ENCODE peak calls at places on chromosomes 11 and 22, in eight cellular contexts. T is kidney epithelial cell, L is heart left ventricle, S is astrocyte of the spinal cord, M is GM12865, X is fibroblast of lung, V is cardiac muscle cell, K is PC-3. N is an unnamed sample.

GRCh38 chr22:49140921-49141680 is 686.6 kb downstream of the BRD1 start:
- DNase-seq in M (no peak), S (no peak), L (no peak), T (no peak), V (no peak), X (no peak), K (no peak), N (no peak)

GRCh38 chr11:18588297-18589252 is at the start of gene UEVLD:
- DNase-seq in V (peak), S (peak), L (peak), K (peak), M (peak), X (peak), T (peak), N (peak)

GRCh38 chr11:128367573-128367972 is 219.8 kb downstream of the ETS1 start:
- DNase-seq in X (no peak), V (no peak), K (no peak), T (no peak), S (no peak), M (peak), L (no peak), N (no peak)

GRCh38 chr11:19988598-19988997 is 171.7 kb downstream of the DBX1 start:
- DNase-seq in V (no peak), S (peak), M (no peak), K (peak), L (peak), T (no peak), X (peak), N (peak)

GRCh38 chr11:5232150-5232549 is 2.1 kb downstream of the HBD start:
- DNase-seq in T (no peak), S (no peak), M (no peak), V (no peak), K (no peak), L (no peak), X (no peak), N (no peak)

GRCh38 chr11:75627879-75628668 is 40.8 kb downstream of the MAP6 start:
- DNase-seq in T (no peak), S (peak), X (no peak), K (no peak), V (no peak), M (no peak), L (no peak), N (no peak)

GRCh38 chr11:65658174-65659021 is 4.3 kb downstream of the RELA start:
- DNase-seq in S (no peak), M (no peak), V (no peak), K (no peak), T (no peak), L (no peak), X (no peak), N (no peak)

GRCh38 chr11:81644239-81644840 is 1089.3 kb downstream of the FAM181B start:
- DNase-seq in S (peak), V (peak), M (peak), T (peak), L (no peak), K (peak), X (peak), N (peak)

GRCh38 chr11:5204787-5205186 is 4.3 kb upstream of the OR51V1 start:
- DNase-seq in T (peak), M (peak), K (peak), L (no peak), X (peak), S (peak), V (peak), N (peak)

GRCh38 chr22:19886605-19887250 is 32.1 kb upstream of the GNB1L start:
- DNase-seq in L (peak), K (no peak), M (no peak), X (peak), T (no peak), S (peak), V (no peak), N (peak)

GRCh38 chr11:119567667-119568582 is 145.0 kb upstream of the THY1 start:
- DNase-seq in S (peak), T (no peak), K (peak), L (peak), V (peak), M (peak), X (peak), N (peak)

GRCh38 chr11:74570266-74571061 is 21.9 kb upstream of the POLD3 start:
- DNase-seq in V (peak), T (no peak), M (peak), X (peak), S (peak), L (peak), K (peak), N (peak)

GRCh38 chr11:910589-911030 is at the start of gene CHID1:
- DNase-seq in L (peak), V (peak), K (peak), X (peak), M (peak), S (peak), T (no peak), N (peak)

GRCh38 chr22:35311551-35311999 is 11.9 kb downstream of the TOM1 start:
- DNase-seq in M (no peak), X (no peak), K (no peak), T (no peak), L (no peak), V (no peak), S (no peak), N (no peak)

GRCh38 chr11:87719311-87720073 is 455.8 kb downstream of the RAB38 start:
- DNase-seq in K (peak), M (no peak), S (peak), L (no peak), T (no peak), V (no peak), X (no peak), N (no peak)

GRCh38 chr22:40922484-40923303 is 28.5 kb upstream of the RBX1 start:
- DNase-seq in V (peak), X (peak), S (peak), M (peak), L (no peak), K (peak), T (peak), N (peak)

GRCh38 chr11:78008174-78008573 is 13.7 kb upstream of the INTS4 start:
- DNase-seq in S (no peak), M (no peak), T (no peak), X (no peak), K (no peak), V (no peak), L (no peak), N (no peak)

GRCh38 chr22:50206599-50206998 is 5.8 kb downstream of the SELENOO start:
- DNase-seq in S (no peak), T (no peak), X (peak), M (peak), V (peak), L (peak), K (no peak), N (peak)

GRCh38 chr11:108901359-108901758 is 236.5 kb downstream of the DDX10 start:
- DNase-seq in L (no peak), V (no peak), K (no peak), M (no peak), S (no peak), T (no peak), X (no peak), N (no peak)

GRCh38 chr11:61589961-61590360 is 9.1 kb upstream of the SYT7 start:
- DNase-seq in K (no peak), T (no peak), V (no peak), M (no peak), L (no peak), X (no peak), S (no peak), N (peak)

GRCh38 chr11:111826322-111826950 is 44.9 kb downstream of the ALG9 start:
- DNase-seq in T (no peak), K (no peak), X (no peak), M (no peak), V (no peak), L (no peak), S (no peak), N (no peak)
- TF ChIP-seq CTCF in T (no peak), K (no peak), X (no peak), M (no peak), V (no peak), L (no peak), S (no peak), N (no peak)

GRCh38 chr11:66708026-66708579 is 20.9 kb downstream of the SPTBN2 start:
- DNase-seq in X (no peak), K (no peak), V (no peak), M (no peak), L (no peak), S (no peak), T (no peak), N (no peak)

GRCh38 chr11:66710384-66710930 is 18.6 kb downstream of the SPTBN2 start:
- DNase-seq in K (no peak), X (no peak), T (no peak), M (no peak), L (no peak), S (no peak), V (no peak), N (no peak)

GRCh38 chr11:66707486-66707885 is 21.5 kb downstream of the SPTBN2 start:
- DNase-seq in V (no peak), M (no peak), T (no peak), K (no peak), X (no peak), S (no peak), L (no peak), N (no peak)

GRCh38 chr11:66706989-66707388 is 22.0 kb downstream of the SPTBN2 start:
- DNase-seq in X (no peak), T (no peak), L (no peak), K (no peak), M (no peak), V (no peak), S (no peak), N (no peak)

DNA sequence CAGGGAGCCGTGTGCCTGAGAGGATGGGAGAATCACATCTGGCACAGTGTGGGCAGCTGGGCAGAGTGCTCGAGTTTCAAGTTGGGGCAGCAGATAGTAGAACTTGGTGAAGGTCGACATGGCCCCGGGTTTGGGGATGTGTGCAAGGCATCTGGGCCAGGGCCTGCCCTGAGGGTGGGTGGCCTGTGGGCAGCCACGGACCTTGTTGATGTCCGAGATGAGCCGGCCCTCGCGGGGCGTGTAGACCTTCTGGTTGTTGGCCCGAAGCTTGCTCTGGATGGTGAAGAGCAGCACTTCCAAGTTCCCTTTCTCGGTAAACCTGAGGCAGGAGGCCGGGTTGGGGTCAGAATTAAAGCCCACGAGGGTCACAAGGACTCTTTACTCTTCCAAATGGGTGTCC is 20.3 kb downstream of the SPTBN2 start:
- DNase-seq in V (no peak), S (no peak), K (no peak), T (no peak), L (no peak), X (no peak), M (no peak), N (no peak)
- H3K4me3 ChIP-seq in V (no peak), S (no peak), K (no peak), T (no peak), L (no peak), X (no peak), M (no peak), N (no peak)

GRCh38 chr11:57662893-57663292 is 5.0 kb upstream of the ZDHHC5 start:
- DNase-seq in L (no peak), X (no peak), M (no peak), S (no peak), V (no peak), T (no peak), K (peak), N (peak)
- TF ChIP-seq CTCF in L (no peak), X (no peak), M (peak), S (no peak), V (no peak), T (no peak), K (peak), N (peak)

DNA sequence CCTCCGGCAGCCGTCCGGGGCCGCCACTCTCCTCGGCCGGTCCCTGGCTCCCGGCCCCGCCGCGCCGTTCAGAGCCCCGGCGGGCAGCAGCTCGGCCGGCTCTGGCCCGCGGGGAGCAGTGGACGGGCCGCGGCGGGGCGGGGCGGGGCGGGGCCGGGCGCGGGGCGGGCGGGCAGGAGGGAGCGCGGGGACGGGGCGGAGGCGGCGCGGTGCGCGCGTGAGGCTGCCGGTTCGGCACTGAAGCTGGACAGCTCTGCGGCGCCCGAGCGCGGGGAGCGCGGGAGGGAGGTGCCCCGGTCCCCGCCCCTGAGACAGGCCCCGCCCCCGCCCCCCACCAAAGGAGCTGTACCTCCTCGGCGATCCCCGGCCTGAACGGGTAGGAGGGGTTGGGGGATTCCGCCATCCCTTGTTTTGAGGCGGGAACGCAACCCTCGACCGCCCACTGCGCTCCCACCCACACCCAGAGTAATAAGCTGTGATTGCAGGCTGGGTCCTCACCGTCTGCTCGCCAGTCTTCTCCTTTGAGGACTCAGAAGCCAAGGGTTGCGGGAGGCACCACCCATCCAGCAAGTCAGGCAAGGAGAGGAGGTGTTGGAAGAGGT is at the start of gene DRD2:
- DNase-seq in X (no peak), M (no peak), V (peak), K (no peak), L (no peak), T (no peak), S (no peak), N (peak)
- H3K4me3 ChIP-seq in X (no peak), M (no peak), V (peak), K (peak), L (no peak), T (no peak), S (no peak), N (no peak)